ENCODE peak calls at places on chromosomes 6 and 20, in five cellular contexts. L, E, Q, W and Z are unnamed samples.

GRCh38 chr20:9989066-9989724 is 45.6 kb upstream of the ANKEF1 start:
- DNase-seq in Q (peak; percentile 78), W (no peak), E (no peak), L (peak; percentile 86), Z (no peak)

GRCh38 chr6:56798163-56798562 is 155.5 kb upstream of the DST start:
- DNase-seq in W (no peak), Q (peak; percentile 62), E (no peak), L (no peak), Z (no peak)

GRCh38 chr20:45833883-45834796 is 541 bp downstream of the SNX21 start:
- DNase-seq in Q (peak; percentile 63), E (peak; percentile 32), L (peak; percentile 75), W (peak; percentile 83), Z (peak; percentile 78)

GRCh38 chr6:143328885-143329284 is 121.6 kb downstream of the ADAT2 start:
- DNase-seq in W (no peak), Q (peak; percentile 6), L (no peak), E (no peak), Z (no peak)

GRCh38 chr6:143539723-143540122 is 28.2 kb upstream of the FUCA2 start:
- DNase-seq in L (no peak), W (no peak), Q (no peak), E (no peak), Z (no peak)

GRCh38 chr6:46191961-46192360 is 21.2 kb upstream of the ENPP5 start:
- DNase-seq in L (peak; percentile 66), Q (peak; percentile 39), E (no peak), W (no peak), Z (no peak)

GRCh38 chr20:20594171-20594530 is 118.3 kb downstream of the RALGAPA2 start:
- DNase-seq in Q (peak; percentile 57), E (no peak), W (no peak), L (peak; percentile 57), Z (no peak)

GRCh38 chr20:50517817-50518154 is 7.6 kb downstream of the PTPN1 start:
- DNase-seq in E (no peak), L (peak; percentile 37), Q (no peak), W (no peak), Z (no peak)

GRCh38 chr6:138957484-138957883 is 30.6 kb downstream of the REPS1 start:
- DNase-seq in Q (peak; percentile 69), E (no peak), L (peak; percentile 64), W (no peak), Z (no peak)

GRCh38 chr6:68144667-68145066 is 490.4 kb upstream of the ADGRB3 start:
- DNase-seq in W (no peak), E (no peak), L (no peak), Q (no peak), Z (no peak)

GRCh38 chr20:44776977-44777376 is 31.3 kb downstream of the KCNK15 start:
- DNase-seq in L (peak; percentile 50), E (no peak), W (no peak), Q (peak; percentile 39), Z (peak; percentile 82)

GRCh38 chr6:106421491-106421890 is 61.0 kb downstream of the CRYBG1 start:
- DNase-seq in W (no peak), Q (peak; percentile 13), L (peak; percentile 29), E (no peak), Z (no peak)

GRCh38 chr6:139568157-139568955 is 193.9 kb upstream of the CITED2 start:
- DNase-seq in W (no peak), E (no peak), Q (no peak), L (no peak), Z (no peak)

GRCh38 chr6:11294263-11294662 is 61.8 kb upstream of the NEDD9 start:
- DNase-seq in E (no peak), L (no peak), Q (no peak), W (no peak), Z (no peak)

GRCh38 chr6:105109955-105110650 is 69.7 kb downstream of the POPDC3 start:
- DNase-seq in L (no peak), Q (no peak), W (no peak), E (no peak), Z (no peak)

GRCh38 chr6:105113422-105113821 is 66.4 kb downstream of the POPDC3 start:
- DNase-seq in W (no peak), Q (no peak), E (no peak), L (no peak), Z (no peak)

GRCh38 chr6:105111093-105111492 is 68.7 kb downstream of the POPDC3 start:
- DNase-seq in Q (no peak), E (no peak), W (no peak), L (no peak), Z (no peak)

GRCh38 chr6:105111871-105112270 is 67.9 kb downstream of the POPDC3 start:
- DNase-seq in L (no peak), W (no peak), E (no peak), Q (no peak), Z (no peak)

DNA sequence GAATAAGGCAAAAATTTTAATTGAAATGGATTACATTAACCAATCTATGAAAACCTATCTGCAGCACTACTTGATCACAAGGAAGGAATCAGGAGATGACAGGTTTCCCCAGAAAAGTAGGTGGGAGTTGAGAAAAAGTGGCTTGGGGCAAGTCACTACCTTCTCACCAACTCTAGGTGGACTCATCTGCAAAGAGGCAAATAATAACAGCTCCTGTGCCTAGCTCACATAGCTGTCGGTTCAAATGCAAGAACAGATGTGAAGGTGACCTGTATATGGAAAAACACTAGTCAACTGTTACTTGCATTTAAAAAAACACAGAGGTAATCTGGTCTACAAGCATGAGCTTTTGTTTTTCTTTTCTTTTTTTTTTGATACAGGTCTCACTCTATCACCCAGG is 67.2 kb downstream of the POPDC3 start:
- DNase-seq in L (peak; percentile 6), W (no peak), Q (peak; percentile 10), E (no peak), Z (no peak)
- TF ChIP-seq CTCF in L (no peak), W (no peak), Q (no peak), E (no peak), Z (no peak)

DNA sequence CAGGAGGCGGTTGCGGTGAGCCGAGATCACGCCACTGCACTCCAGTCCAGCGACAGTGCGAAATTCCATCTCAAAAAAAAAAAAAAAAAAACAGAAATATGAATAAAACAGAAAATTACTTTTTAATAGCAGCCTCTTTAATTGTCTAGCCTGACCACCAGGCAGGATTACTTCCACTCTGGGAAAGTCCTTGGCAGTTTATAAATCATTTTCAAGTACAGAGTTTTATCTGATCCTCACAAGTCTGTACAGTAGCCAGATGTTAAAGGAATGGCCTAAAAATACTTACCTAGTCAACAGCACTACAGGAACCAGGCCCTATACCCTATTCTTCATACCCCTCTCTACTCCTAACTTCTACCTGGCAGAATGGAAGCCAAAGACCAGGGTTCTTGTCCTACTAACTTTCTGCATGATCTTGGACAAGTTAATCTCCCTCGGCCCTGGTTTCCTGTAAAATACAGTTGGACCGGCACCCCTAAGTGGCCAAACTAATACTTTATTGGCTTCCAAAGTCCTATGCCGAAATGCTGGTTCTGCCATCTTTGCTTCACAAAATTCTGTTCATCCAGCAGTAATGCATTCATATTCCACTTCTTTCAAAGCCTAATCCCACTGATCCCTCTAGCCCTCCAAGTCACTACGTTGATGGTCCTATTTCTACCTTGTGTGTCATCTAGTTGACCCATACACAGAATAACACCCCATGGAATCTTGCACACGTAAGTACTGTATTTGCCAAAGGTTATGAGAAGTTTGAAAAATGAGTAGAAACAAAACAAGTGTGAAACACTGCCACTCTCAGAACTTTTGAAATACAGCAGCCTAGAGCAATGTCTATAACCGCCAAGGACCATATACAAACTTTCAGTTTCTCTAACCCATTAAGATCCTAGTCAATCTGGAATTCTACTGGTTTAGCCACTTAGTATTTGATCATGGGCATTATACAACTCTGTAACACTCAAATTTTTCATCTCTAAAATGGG is 1.7 kb downstream of the EIF2S2 start:
- DNase-seq in Q (peak; percentile 22), W (no peak), E (no peak), L (peak; percentile 30), Z (no peak)
- TF ChIP-seq CTCF in Q (no peak), W (no peak), E (no peak), L (peak; percentile 11), Z (no peak)

DNA sequence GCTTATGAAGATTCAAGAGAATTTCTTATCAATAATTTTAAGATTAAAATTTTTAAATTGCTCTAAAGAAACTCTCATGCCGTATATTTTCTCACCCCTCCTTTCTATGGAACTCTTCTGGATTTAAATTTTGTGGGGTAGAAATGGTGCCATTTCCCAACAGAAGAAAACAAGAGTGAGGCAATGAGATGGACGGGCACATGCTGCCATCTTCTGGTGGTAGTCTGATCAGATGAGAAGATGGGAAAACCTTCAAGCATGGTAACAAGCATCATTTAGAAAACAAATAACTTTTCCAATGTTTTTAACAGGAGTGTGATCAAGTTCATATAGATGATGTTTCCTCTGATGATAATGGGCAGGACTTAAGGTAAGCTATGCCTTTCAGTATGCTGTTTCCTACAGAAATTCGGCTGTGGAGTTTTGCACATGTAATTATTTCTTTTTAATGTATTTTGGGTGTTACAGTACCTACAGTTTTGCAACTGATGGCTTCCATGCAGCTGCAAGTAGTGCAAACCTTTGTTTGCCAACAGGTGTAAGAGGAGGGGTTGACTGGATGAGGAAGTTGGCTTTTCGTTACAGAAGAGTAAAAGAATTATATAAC is 271.4 kb downstream of the EYA4 start:
- DNase-seq in E (no peak), L (peak; percentile 80), W (peak; percentile 21), Q (peak; percentile 76), Z (peak; percentile 62)
- TF ChIP-seq CTCF in E (no peak), L (peak; percentile 67), W (peak; percentile 58), Q (peak; percentile 74), Z (peak; percentile 72)

DNA sequence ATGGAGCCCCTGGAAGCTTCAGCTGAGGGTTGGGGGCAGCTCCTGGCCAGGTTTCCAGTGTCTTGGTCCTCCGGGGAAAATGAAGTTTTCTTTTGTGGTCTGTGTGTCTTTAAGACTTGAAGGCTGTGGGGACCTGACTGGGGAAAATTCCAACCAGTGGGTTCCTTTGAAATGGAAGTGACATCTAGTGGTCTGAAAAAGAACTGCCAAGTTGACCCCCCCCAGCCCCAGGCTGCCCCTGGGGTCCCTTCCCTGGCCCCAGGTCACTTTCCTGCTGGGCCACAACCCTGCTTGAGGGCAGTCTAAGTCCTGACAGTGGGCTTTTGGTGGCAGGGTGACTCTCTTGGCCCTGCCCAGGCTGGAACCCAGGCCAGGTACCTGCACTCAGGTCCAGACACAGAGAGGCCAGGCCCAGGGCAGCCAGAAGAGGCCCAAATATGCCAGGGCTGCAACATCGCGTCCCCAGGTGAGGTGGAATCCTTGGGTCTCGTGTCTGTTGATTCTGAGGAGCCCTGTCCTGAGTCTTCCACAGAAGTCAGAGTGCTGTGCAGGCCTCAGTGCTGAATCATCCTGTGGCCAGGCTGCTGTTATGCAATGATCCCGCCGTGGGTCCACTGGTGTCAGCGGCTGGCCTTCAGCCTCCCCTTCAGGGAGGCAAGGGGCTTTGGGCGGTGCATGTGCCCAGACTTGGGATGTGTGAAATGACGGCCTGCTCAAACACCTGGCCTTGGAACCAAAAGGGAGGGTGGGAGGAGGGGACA is 68.4 kb downstream of the VEGFA start:
- DNase-seq in W (peak; percentile 40), L (peak; percentile 87), E (no peak), Q (peak; percentile 76), Z (peak; percentile 45)
- TF ChIP-seq CTCF in W (peak; percentile 44), L (peak; percentile 65), E (peak; percentile 16), Q (peak; percentile 58), Z (peak; percentile 62)

GRCh38 chr6:155152211-155153076 is 111.4 kb upstream of the CLDN20 start:
- DNase-seq in L (peak; percentile 25), W (no peak), Q (no peak), E (no peak), Z (peak; percentile 26)
- TF ChIP-seq CTCF in L (peak; percentile 34), W (no peak), Q (peak; percentile 28), E (no peak), Z (peak; percentile 34)